ENCODE peak calls at places on chromosomes 5 and 9, in four cellular contexts. L is right atrium auricular region, G is sigmoid colon, C is fibroblast of lung. F is an unnamed sample. For H3K4me1, the result is how much of the 10 kb centered on the place peaks cover.

GRCh38 chr5:137761020-137761516 is 6.9 kb upstream of the HNRNPA0 start:
- DNase-seq in L (no peak), G (no peak), C (no peak), F (no peak)

GRCh38 chr5:140800816-140801493 is at the start of gene PCDHA3:
- DNase-seq in L (no peak), G (no peak), C (peak), F (peak)

GRCh38 chr9:78707481-78707977 is 410.6 kb downstream of the PSAT1 start:
- DNase-seq in C (peak), G (no peak), L (no peak), F (no peak)

GRCh38 chr9:26245072-26245471 is 566.8 kb upstream of the TUSC1 start:
- DNase-seq in G (no peak), L (no peak), C (no peak), F (no peak)

GRCh38 chr5:180088561-180088960 is 17.0 kb upstream of the RNF130 start:
- DNase-seq in G (no peak), L (peak), C (no peak), F (no peak)

GRCh38 chr9:130997925-130998595 is 10.9 kb upstream of the LAMC3 start:
- DNase-seq in G (no peak), C (peak), L (no peak), F (peak)

GRCh38 chr9:113999256-114000062 is 78.6 kb downstream of the AMBP start:
- DNase-seq in C (peak), G (no peak), L (peak), F (peak)

GRCh38 chr9:38087934-38088925 is 19.2 kb upstream of the SHB start:
- DNase-seq in G (peak), L (peak), C (peak), F (peak)

GRCh38 chr5:10518352-10518751 is 45.5 kb upstream of the ANKRD33B start:
- DNase-seq in L (no peak), G (no peak), C (peak), F (no peak)

GRCh38 chr5:1291611-1292080 is 3.2 kb downstream of the TERT start:
- DNase-seq in L (no peak), G (peak), C (no peak), F (no peak)

GRCh38 chr5:16897284-16897704 is 38.8 kb downstream of the MYO10 start:
- DNase-seq in C (peak), L (no peak), G (no peak), F (no peak)

GRCh38 chr9:114236391-114237138 is 81.2 kb downstream of the COL27A1 start:
- DNase-seq in L (no peak), G (no peak), C (no peak), F (no peak)

GRCh38 chr9:87850405-87850804 is 32.3 kb upstream of the SPATA31E1 start:
- DNase-seq in G (no peak), C (peak), L (no peak), F (no peak)

GRCh38 chr5:180563994-180564393 is 27.3 kb downstream of the SCGB3A1 start:
- DNase-seq in L (no peak), G (no peak), C (no peak), F (no peak)

GRCh38 chr5:173329370-173330150 is 1.3 kb upstream of the STC2 start:
- DNase-seq in C (no peak), L (no peak), G (no peak), F (peak)

GRCh38 chr5:136004436-136004835 is 24.4 kb upstream of the TGFBI start:
- DNase-seq in L (no peak), C (peak), G (no peak), F (no peak)

GRCh38 chr5:86126202-86126601 is 491.5 kb upstream of the COX7C start:
- DNase-seq in L (no peak), G (no peak), C (no peak), F (no peak)

GRCh38 chr5:122965111-122965510 is 71.4 kb downstream of the PPIC start:
- DNase-seq in G (no peak), C (no peak), L (no peak), F (no peak)

GRCh38 chr9:108580021-108580439 is 275.8 kb downstream of the ACTL7B start:
- DNase-seq in G (no peak), C (no peak), L (no peak), F (peak)

GRCh38 chr5:111932628-111933027 is 175.6 kb upstream of the NREP start:
- DNase-seq in C (peak), G (no peak), L (no peak), F (peak)

GRCh38 chr5:127089206-127089605 is 15.9 kb upstream of the C5orf63 start:
- DNase-seq in L (no peak), G (no peak), C (peak), F (no peak)

GRCh38 chr5:137666109-137666850 is 69.6 kb downstream of the KLHL3 start:
- DNase-seq in C (peak), L (peak), G (no peak), F (no peak)

GRCh38 chr5:148911386-148911785 is 85.0 kb downstream of the ADRB2 start:
- DNase-seq in G (no peak), C (no peak), L (no peak), F (no peak)

GRCh38 chr9:95880011-95880690 is 4.7 kb downstream of the ERCC6L2 start:
- DNase-seq in C (peak), L (no peak), G (no peak), F (peak)

GRCh38 chr9:116494815-116495634 is 192.1 kb upstream of the TRIM32 start:
- DNase-seq in L (no peak), C (no peak), G (no peak), F (peak)

GRCh38 chr5:80711938-80712337 is 57.2 kb upstream of the DHFR start:
- DNase-seq in L (no peak), G (no peak), C (peak), F (peak)

GRCh38 chr5:100566382-100567141 is 31.4 kb downstream of the FAM174A start:
- DNase-seq in G (no peak), L (no peak), C (no peak), F (no peak)

GRCh38 chr9:35869621-35870216 is 482 bp downstream of the OR13J1 start:
- DNase-seq in C (no peak), G (no peak), L (no peak), F (no peak)

GRCh38 chr5:90135979-90136378 is 273.6 kb downstream of the CETN3 start:
- DNase-seq in C (no peak), L (no peak), G (no peak), F (no peak)

GRCh38 chr5:132017738-132018625 is 6.5 kb upstream of the ACSL6 start:
- DNase-seq in C (no peak), L (no peak), G (peak), F (no peak)

GRCh38 chr5:122392844-122393243 is 80.8 kb downstream of the SNCAIP start:
- DNase-seq in L (no peak), C (no peak), G (no peak), F (no peak)

GRCh38 chr5:59569608-59570334 is 323.8 kb downstream of the PDE4D start:
- DNase-seq in G (no peak), L (no peak), C (peak), F (no peak)

GRCh38 chr5:24714757-24715156 is 70.0 kb upstream of the CDH10 start:
- DNase-seq in G (no peak), C (peak), L (no peak), F (peak)

GRCh38 chr5:9105851-9106250 is 440.0 kb downstream of the SEMA5A start:
- DNase-seq in C (peak), L (no peak), G (no peak), F (no peak)

GRCh38 chr9:129319076-129319937 is 141.2 kb upstream of the IER5L start:
- DNase-seq in C (no peak), L (peak), G (peak), F (no peak)

GRCh38 chr9:76576344-76576743 is 117.4 kb downstream of the GCNT1 start:
- DNase-seq in C (peak), G (peak), L (no peak), F (no peak)

GRCh38 chr9:136858452-136858843 is 6.3 kb downstream of the MAMDC4 start:
- DNase-seq in L (no peak), C (no peak), G (peak), F (no peak)

GRCh38 chr5:132754947-132755346 is 7.7 kb downstream of the CCNI2 start:
- DNase-seq in C (no peak), L (no peak), G (no peak), F (peak)

GRCh38 chr5:38556115-38556598 is 289 bp downstream of the LIFR start:
- DNase-seq in G (no peak), L (no peak), C (no peak), F (no peak)

GRCh38 chr9:123356851-123357747 is 1.1 kb downstream of the CRB2 start:
- DNase-seq in C (no peak), G (no peak), L (no peak), F (no peak)
- H3K4me3 ChIP-seq in C (no peak), G (no peak), L (no peak), F (no peak)

GRCh38 chr9:115300116-115300515 is 182.2 kb upstream of the TNC start:
- DNase-seq in G (no peak), L (no peak), C (no peak), F (no peak)

GRCh38 chr9:115300896-115301295 is 182.9 kb upstream of the TNC start:
- DNase-seq in L (no peak), G (no peak), C (no peak), F (no peak)

GRCh38 chr9:115296831-115297565 is 179.0 kb upstream of the TNC start:
- DNase-seq in G (no peak), C (peak), L (no peak), F (no peak)

GRCh38 chr9:115305543-115305942 is 187.6 kb upstream of the TNC start:
- DNase-seq in G (no peak), C (no peak), L (no peak), F (no peak)

GRCh38 chr9:115301581-115301980 is 183.6 kb upstream of the TNC start:
- DNase-seq in L (no peak), C (no peak), G (no peak), F (no peak)
- H3K4me1 ChIP-seq in L (under half), C (under half), G (under half), F (under half)

DNA sequence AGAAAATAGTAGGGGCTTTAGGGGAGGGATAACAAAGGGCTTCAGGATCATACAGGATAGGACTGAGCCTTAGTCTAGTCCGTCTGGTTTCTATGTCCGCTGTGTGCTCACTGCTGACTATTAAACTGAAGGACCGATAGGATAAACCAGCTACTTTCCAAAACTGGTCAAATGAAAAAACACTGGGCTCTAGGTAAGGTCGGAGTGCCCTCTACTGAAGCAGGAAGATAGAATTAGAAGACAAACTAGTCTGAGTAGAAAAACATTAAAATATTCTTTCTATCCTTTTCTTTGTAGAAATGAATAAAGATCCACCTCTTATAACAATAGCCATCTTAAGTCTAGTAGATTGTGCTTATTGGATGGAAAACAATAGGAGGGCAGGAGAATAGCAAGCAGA is 133.6 kb downstream of the CEMIP2 start:
- DNase-seq in C (no peak), G (no peak), L (no peak), F (no peak)
- TF ChIP-seq CTCF in C (no peak), G (no peak), L (no peak), F (no peak)

GRCh38 chr5:82720764-82721163 is 356.4 kb downstream of the TMEM167A start:
- DNase-seq in L (no peak), G (no peak), C (peak), F (no peak)
- H3K4me3 ChIP-seq in L (no peak), G (no peak), C (no peak), F (no peak)

GRCh38 chr5:171999877-172000276 is 6.6 kb downstream of the FBXW11 start:
- DNase-seq in L (no peak), C (no peak), G (no peak), F (no peak)
- H3K4me1 ChIP-seq in L (under half), C (under half), G (half or more), F (under half)

GRCh38 chr5:28576022-28576421 is 1537.6 kb upstream of the CDH9 start:
- DNase-seq in G (no peak), C (peak), L (no peak), F (peak)
- TF ChIP-seq CTCF in G (no peak), C (no peak), L (no peak), F (peak)

GRCh38 chr5:153629027-153629426 is 138.6 kb downstream of the GRIA1 start:
- DNase-seq in G (no peak), L (no peak), C (peak), F (peak)
- H3K4me3 ChIP-seq in G (no peak), L (no peak), C (no peak), F (no peak)